ENCODE peak calls at places on chromosomes 16 and 17, in four cellular contexts. Z, R, G and T are unnamed samples. For H3K9me3, the result is how much of the 10 kb centered on the place peaks cover.

GRCh38 chr16:28923652-28924398 is 1.2 kb downstream of the RABEP2 start:
- DNase-seq in Z (no peak), G (peak), R (no peak), T (no peak)

GRCh38 chr16:51243836-51244483 is 92.9 kb upstream of the SALL1 start:
- DNase-seq in G (no peak), R (no peak), Z (no peak), T (no peak)

GRCh38 chr17:76237859-76238313 is 2.4 kb downstream of the RNF157 start:
- DNase-seq in G (no peak), R (no peak), Z (no peak), T (no peak)

GRCh38 chr17:7438050-7438614 is 1.2 kb upstream of the FGF11 start:
- DNase-seq in Z (peak), G (no peak), R (peak), T (peak)

GRCh38 chr17:81436294-81436849 is 41.1 kb downstream of the BAHCC1 start:
- DNase-seq in Z (peak), R (peak), G (no peak), T (no peak)

GRCh38 chr16:52496051-52496876 is 50.7 kb downstream of the TOX3 start:
- DNase-seq in R (no peak), G (no peak), Z (no peak), T (no peak)

GRCh38 chr17:7548585-7549400 is at the start of gene TNFSF12:
- DNase-seq in R (peak), G (peak), Z (peak), T (peak)

GRCh38 chr17:48510761-48511604 is 19.8 kb downstream of the HOXB1 start:
- DNase-seq in Z (no peak), G (peak), R (no peak), T (no peak)

GRCh38 chr17:13079010-13079409 is 61.2 kb upstream of the ELAC2 start:
- DNase-seq in G (no peak), R (no peak), Z (no peak), T (no peak)

GRCh38 chr17:4297351-4297750 is 33.6 kb upstream of the ANKFY1 start:
- DNase-seq in Z (no peak), G (no peak), R (no peak), T (no peak)

GRCh38 chr17:82230627-82231311 is 1.9 kb downstream of the SLC16A3 start:
- DNase-seq in G (no peak), R (peak), Z (peak), T (peak)

GRCh38 chr17:75590314-75590761 is 2.7 kb downstream of the MYO15B start:
- DNase-seq in R (no peak), G (no peak), Z (no peak), T (no peak)

GRCh38 chr17:7237761-7238417 is 1.4 kb downstream of the PHF23 start:
- DNase-seq in Z (peak), G (peak), R (peak), T (peak)

GRCh38 chr17:56929362-56929969 is 15.6 kb upstream of the TRIM25 start:
- DNase-seq in G (no peak), R (no peak), Z (no peak), T (no peak)

GRCh38 chr16:48531011-48531962 is 78.7 kb downstream of the N4BP1 start:
- DNase-seq in Z (peak), G (no peak), R (no peak), T (no peak)

GRCh38 chr17:17605747-17606083 is 14.2 kb upstream of the PEMT start:
- DNase-seq in Z (no peak), G (no peak), R (no peak), T (no peak)

GRCh38 chr17:61502292-61502691 is 50.1 kb downstream of the TBX4 start:
- DNase-seq in Z (no peak), R (no peak), G (no peak), T (no peak)

GRCh38 chr17:29557085-29557697 is 9.6 kb downstream of the ABHD15 start:
- DNase-seq in R (no peak), Z (no peak), G (no peak), T (no peak)

GRCh38 chr16:83015871-83016270 is 389.1 kb downstream of the CDH13 start:
- DNase-seq in R (no peak), Z (no peak), G (no peak), T (no peak)

GRCh38 chr17:40068917-40069750 is 6.4 kb downstream of the THRA start:
- DNase-seq in Z (peak), G (peak), R (peak), T (peak)

GRCh38 chr16:67150833-67151396 is at the start of gene B3GNT9:
- DNase-seq in Z (peak), G (no peak), R (peak), T (no peak)

GRCh38 chr16:68469728-68470460 is 21.6 kb upstream of the SMPD3 start:
- DNase-seq in G (peak), Z (no peak), R (no peak), T (no peak)

GRCh38 chr17:1002412-1002753 is 5.5 kb downstream of the TIMM22 start:
- DNase-seq in G (no peak), R (no peak), Z (no peak), T (no peak)

GRCh38 chr16:56362706-56363105 is 62.6 kb downstream of the AMFR start:
- DNase-seq in R (no peak), Z (no peak), G (no peak), T (no peak)

GRCh38 chr16:46908540-46909372 is 24.6 kb downstream of the GPT2 start:
- DNase-seq in G (peak), Z (no peak), R (peak), T (peak)

GRCh38 chr17:77736207-77736600 is 222.3 kb upstream of the TNRC6C start:
- DNase-seq in Z (peak), R (peak), G (no peak), T (no peak)

GRCh38 chr16:21989141-21989540 is 11.8 kb downstream of the PDZD9 start:
- DNase-seq in G (no peak), Z (no peak), R (no peak), T (no peak)

DNA sequence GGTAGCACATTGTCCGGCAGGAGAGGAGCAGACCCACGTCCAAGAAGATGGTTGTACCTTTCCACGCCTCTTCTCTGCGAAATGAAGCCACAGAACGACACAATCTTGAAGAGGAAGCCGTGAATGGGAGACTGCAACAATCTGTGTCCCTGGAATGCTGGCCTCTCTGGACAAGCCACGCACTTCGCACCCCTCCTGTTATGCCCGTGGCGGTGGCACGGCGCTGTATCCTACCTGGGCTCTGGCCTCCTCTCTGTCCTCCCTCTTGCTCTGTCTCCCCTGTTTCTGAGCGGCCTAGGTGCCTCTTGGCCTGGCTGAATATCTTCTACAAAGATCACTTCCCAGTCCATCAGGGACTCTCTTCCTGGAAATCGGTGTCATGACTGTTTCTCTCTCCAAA is 717.8 kb downstream of the KCNJ18 start:
- DNase-seq in R (no peak), Z (no peak), G (no peak), T (no peak)
- H3K9me3 ChIP-seq in R (under half), Z (under half), G (under half), T (under half)

GRCh38 chr16:35255186-35255803 is 1795.9 kb downstream of the TP53TG3F start:
- DNase-seq in Z (no peak), R (no peak), G (no peak), T (no peak)
- H3K9me3 ChIP-seq in Z (under half), R (under half), G (under half), T (under half)

GRCh38 chr16:61382435-61382834 is 653.8 kb downstream of the CDH8 start:
- DNase-seq in G (no peak), R (no peak), Z (no peak), T (no peak)
- H3K9me3 ChIP-seq in G (under half), R (under half), Z (under half), T (under half)

DNA sequence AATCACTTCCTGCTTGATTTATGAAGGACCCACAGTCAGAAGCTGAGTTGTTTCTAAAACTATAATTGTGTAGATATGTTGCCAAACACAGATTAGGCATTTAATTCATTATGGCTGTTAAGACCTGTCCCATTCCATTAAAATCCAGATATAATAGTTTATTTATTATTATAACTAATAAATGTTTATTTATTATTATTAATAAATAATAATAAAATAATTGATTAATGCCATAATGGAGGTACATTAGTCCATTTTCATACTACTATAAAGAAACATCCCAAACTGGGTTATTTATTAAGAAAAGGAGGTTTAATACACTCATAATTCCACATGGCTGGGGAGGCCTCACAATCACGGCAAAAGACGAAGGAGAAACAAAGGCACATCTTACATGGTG is 1240.9 kb downstream of the CDH11 start:
- DNase-seq in R (no peak), G (no peak), Z (no peak), T (no peak)
- H3K9me3 ChIP-seq in R (under half), G (under half), Z (under half), T (under half)

GRCh38 chr16:31678649-31679325 is 151.1 kb downstream of the AHSP start:
- DNase-seq in Z (no peak), R (no peak), G (no peak), T (no peak)
- H3K9me3 ChIP-seq in Z (under half), R (under half), G (under half), T (under half)

DNA sequence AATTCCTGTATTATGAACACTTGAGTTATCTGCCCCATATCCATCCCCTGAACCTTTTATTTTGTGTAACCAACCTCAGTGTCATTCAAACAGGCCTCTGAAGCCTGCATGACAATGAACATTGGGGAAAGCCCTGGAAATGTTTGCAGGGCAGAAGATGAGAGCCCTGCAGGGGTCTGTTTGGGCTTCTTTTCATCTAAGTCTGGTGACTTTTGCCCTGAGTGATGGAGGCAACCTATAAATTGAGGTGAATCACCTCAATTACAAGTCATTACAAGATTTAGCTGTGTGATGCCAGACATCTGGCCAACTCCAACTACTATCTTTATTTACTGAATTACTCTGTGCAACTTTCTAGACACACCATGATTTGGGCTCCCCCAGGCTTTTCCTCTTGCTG is 189.2 kb downstream of the MAF start:
- DNase-seq in Z (no peak), R (no peak), G (no peak), T (no peak)
- H3K9me3 ChIP-seq in Z (under half), R (under half), G (under half), T (under half)

GRCh38 chr16:1732071-1732470 is 26.1 kb downstream of the MAPK8IP3 start:
- DNase-seq in G (no peak), R (no peak), Z (no peak), T (no peak)

GRCh38 chr16:1731603-1732002 is 25.6 kb downstream of the MAPK8IP3 start:
- DNase-seq in Z (no peak), G (no peak), R (no peak), T (no peak)

GRCh38 chr16:1734123-1734522 is 28.1 kb downstream of the MAPK8IP3 start:
- DNase-seq in Z (no peak), G (no peak), R (no peak), T (no peak)

GRCh38 chr16:1731073-1731472 is 25.1 kb downstream of the MAPK8IP3 start:
- DNase-seq in R (no peak), Z (no peak), G (no peak), T (no peak)

GRCh38 chr16:1734816-1735215 is 28.8 kb downstream of the MAPK8IP3 start:
- DNase-seq in G (no peak), Z (no peak), R (no peak), T (no peak)
- H3K9me3 ChIP-seq in G (under half), Z (under half), R (under half), T (under half)